ENCODE peak calls at places on chromosomes 11 and 22, in four cellular contexts. O is heart left ventricle, L is sigmoid colon, I is fibroblast of mammary gland. R is an unnamed sample.

GRCh38 chr11:64637346-64638016 is 46.5 kb downstream of the SLC22A12 start:
- DNase-seq in O (no peak), L (no peak), I (no peak), R (no peak)

GRCh38 chr11:65338680-65339079 is 5.0 kb downstream of the DPF2 start:
- DNase-seq in O (no peak), L (no peak), I (no peak), R (no peak)

GRCh38 chr11:130847517-130847916 is 68.8 kb downstream of the SNX19 start:
- DNase-seq in O (no peak), L (no peak), I (peak; percentile 93), R (peak; percentile 55)

GRCh38 chr22:47698906-47699305 is 936.5 kb downstream of the TBC1D22A start:
- DNase-seq in O (no peak), L (no peak), I (no peak), R (no peak)

GRCh38 chr11:1667906-1668305 is 29.1 kb upstream of the KRTAP5-6 start:
- DNase-seq in O (no peak), L (no peak), I (no peak), R (no peak)

GRCh38 chr11:109729761-109730160 is 307.8 kb downstream of the C11orf87 start:
- DNase-seq in O (no peak), L (no peak), I (no peak), R (no peak)

GRCh38 chr11:79249341-79249993 is 191.4 kb downstream of the TENM4 start:
- DNase-seq in O (no peak), L (no peak), I (peak; percentile 73), R (no peak)

GRCh38 chr22:49562685-49563249 is 264.9 kb downstream of the BRD1 start:
- DNase-seq in O (no peak), L (no peak), I (no peak), R (no peak)

GRCh38 chr11:126257764-126258163 is 10.9 kb downstream of the SRPRA start:
- DNase-seq in O (no peak), L (no peak), I (peak; percentile 44), R (peak; percentile 47)

GRCh38 chr22:48404004-48404403 is 1423.7 kb downstream of the BRD1 start:
- DNase-seq in O (no peak), L (no peak), I (no peak), R (no peak)

GRCh38 chr11:73493838-73494598 is 103.9 kb downstream of the FAM168A start:
- DNase-seq in O (no peak), L (no peak), I (peak; percentile 81), R (peak; percentile 97)

GRCh38 chr22:24096401-24097115 is 84.7 kb upstream of the SUSD2 start:
- DNase-seq in O (no peak), L (peak; percentile 49), I (no peak), R (no peak)

GRCh38 chr11:86449993-86450629 is 75.4 kb downstream of the CCDC81 start:
- DNase-seq in O (no peak), L (no peak), I (no peak), R (no peak)

GRCh38 chr11:86458294-86459001 is 83.8 kb downstream of the CCDC81 start:
- DNase-seq in O (no peak), L (no peak), I (peak; percentile 15), R (no peak)

GRCh38 chr11:86459002-86459385 is 84.3 kb downstream of the CCDC81 start:
- DNase-seq in O (no peak), L (no peak), I (peak; percentile 74), R (peak; percentile 30)

GRCh38 chr11:86456075-86456939 is 81.6 kb downstream of the CCDC81 start:
- DNase-seq in O (peak; percentile 86), L (peak; percentile 92), I (peak; percentile 80), R (peak; percentile 88)

DNA sequence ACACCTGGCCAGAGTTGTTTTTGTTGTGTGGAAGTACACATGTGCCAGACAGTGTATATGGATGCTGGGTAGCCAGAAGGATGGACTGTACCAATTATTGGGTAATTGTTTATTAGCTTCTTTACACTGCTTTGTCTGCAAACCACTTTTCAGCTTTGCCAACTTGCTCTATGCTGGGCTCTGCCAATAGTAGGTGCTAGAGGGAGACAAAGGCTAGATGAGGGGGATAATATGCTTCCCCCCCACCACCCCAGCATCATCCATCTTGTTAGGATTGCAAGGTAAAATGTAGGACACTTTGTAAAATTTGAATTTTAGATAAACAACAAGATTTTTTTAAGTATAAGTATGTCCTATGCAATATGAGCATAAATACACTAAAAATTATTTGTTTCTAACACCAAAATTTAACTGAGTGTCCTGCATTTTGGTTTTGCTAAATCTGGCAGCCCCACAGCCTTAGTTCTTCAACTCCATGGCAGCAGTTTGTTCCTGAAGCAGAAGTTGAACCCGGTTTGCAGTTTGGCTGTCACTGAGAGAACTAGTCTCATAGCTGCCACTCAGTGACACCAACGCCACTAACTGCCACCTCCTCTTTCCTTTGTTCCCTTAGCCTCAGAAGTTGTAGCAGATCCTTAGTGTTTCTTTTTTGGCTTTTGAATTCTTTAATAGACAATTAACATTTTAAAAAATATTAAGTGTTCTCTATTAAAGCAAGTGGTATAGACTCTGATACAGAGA is 78.8 kb downstream of the CCDC81 start:
- DNase-seq in O (no peak), L (no peak), I (no peak), R (no peak)
- TF ChIP-seq CTCF in O (no peak), L (no peak), I (peak; percentile 6), R (no peak)

GRCh38 chr11:120335928-120336640 is at the start of gene ARHGEF12:
- DNase-seq in O (peak; percentile 98), L (peak; percentile 98), I (peak; percentile 96), R (peak; percentile 99)

GRCh38 chr11:120335596-120335927 is 651 bp upstream of the ARHGEF12 start:
- DNase-seq in O (no peak), L (no peak), I (no peak), R (no peak)

GRCh38 chr11:120333801-120334200 is 2.4 kb upstream of the ARHGEF12 start:
- DNase-seq in O (no peak), L (no peak), I (no peak), R (no peak)

GRCh38 chr11:120334332-120334731 is 1.9 kb upstream of the ARHGEF12 start:
- DNase-seq in O (no peak), L (no peak), I (no peak), R (no peak)

DNA sequence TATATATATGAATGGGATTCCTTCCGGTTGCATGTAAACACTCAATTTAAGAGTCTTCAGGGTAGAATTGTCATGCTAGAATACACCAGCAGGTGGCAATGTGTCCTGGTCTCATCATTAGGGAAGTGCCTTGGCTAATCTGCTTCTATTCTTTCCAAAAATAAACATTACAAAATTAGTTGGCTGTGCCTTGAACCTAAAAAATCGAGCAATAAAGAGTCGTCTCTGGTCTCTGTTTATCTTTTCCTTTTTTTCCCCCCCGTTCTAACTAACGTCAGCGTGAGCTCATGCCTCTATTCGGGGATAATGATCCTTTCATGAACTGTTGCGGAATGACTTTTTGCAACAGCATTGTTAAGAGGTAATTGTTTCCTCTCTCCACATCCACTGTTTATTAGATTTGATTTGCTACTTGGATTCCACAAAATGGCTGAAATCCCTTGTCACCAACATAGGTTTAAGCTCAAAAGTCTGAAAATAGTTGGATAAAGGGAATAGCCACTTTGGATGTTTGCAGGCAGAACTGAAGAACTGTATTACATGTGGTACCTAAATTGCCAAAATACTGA is 1.2 kb upstream of the ARHGEF12 start:
- DNase-seq in O (no peak), L (peak; percentile 82), I (peak; percentile 93), R (peak; percentile 91)
- H3K4me3 ChIP-seq in O (peak overlapping the region; percentile 96), L (peak overlapping the region; percentile 75), I (peak overlapping the region; percentile 65), R (peak overlapping the region; percentile 74)

DNA sequence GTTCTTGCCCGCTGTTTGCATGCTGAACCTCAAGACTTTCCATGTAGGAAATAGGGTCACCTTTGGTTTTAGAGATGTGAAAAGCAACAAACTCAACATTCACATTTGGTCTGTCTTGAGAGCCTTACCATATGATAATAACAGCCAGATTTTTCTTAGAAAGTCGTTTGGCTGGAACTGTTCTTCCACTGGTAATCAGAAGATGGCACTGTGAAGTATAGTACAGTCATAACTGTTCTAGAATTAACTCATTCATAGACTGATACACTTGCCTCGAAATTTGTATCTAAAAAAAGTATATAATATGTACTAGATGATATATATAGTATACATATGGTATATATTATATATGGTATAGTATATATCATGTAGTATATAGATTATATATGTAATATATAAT is 12.3 kb downstream of the LUZP2 start:
- DNase-seq in O (no peak), L (no peak), I (no peak), R (peak; percentile 22)
- TF ChIP-seq CTCF in O (no peak), L (no peak), I (no peak), R (no peak)

GRCh38 chr11:12559011-12559410 is 115.2 kb upstream of the TEAD1 start:
- DNase-seq in O (no peak), L (no peak), I (no peak), R (no peak)

GRCh38 chr11:12556155-12556554 is 118.1 kb upstream of the TEAD1 start:
- DNase-seq in O (no peak), L (no peak), I (peak; percentile 85), R (peak; percentile 58)

GRCh38 chr11:12554122-12554521 is 120.1 kb upstream of the TEAD1 start:
- DNase-seq in O (no peak), L (no peak), I (no peak), R (no peak)

GRCh38 chr11:12560362-12560761 is 113.9 kb upstream of the TEAD1 start:
- DNase-seq in O (no peak), L (no peak), I (no peak), R (no peak)

DNA sequence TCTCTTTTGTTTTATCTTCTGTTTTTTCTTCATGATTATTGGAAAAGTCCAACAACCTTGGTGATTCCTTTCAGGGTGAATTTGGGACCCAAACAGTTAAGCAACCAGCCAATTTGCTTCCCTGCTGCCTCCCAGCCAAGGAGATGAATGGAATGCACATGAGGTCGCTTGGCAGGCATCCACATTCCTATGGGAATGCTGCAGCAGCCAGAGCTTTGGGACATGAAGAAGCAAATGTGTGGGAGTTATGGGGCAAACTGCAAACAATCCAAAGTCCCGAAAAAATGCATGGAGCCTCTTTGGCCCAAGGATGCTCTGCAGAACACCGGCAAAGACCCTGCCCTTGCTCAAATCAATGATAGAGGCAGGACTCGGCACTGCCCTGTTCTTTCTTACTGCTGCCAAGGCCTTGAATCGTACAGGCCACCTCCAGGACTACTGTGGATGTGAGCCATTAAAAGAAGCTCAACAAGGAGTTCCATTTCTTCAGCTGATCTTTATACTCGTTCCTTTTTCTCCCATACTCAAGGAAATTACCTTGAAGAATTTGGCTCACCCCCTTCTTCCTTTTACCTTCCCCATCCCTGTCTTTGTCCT is 117.3 kb upstream of the TEAD1 start:
- DNase-seq in O (peak; percentile 73), L (peak; percentile 89), I (peak; percentile 96), R (peak; percentile 74)
- H3K4me3 ChIP-seq in O (no peak overlapping the region), L (no peak overlapping the region), I (no peak overlapping the region), R (no peak overlapping the region)

GRCh38 chr11:124762077-124762623 is at the start of gene ESAM:
- DNase-seq in O (peak; percentile 82), L (no peak), I (no peak), R (no peak)
- TF ChIP-seq CTCF in O (no peak), L (no peak), I (no peak), R (no peak)

GRCh38 chr11:120928506-120929062 is 95.3 kb upstream of the TBCEL start:
- DNase-seq in O (no peak), L (no peak), I (no peak), R (no peak)
- H3K4me3 ChIP-seq in O (no peak overlapping the region), L (no peak overlapping the region), I (no peak overlapping the region), R (no peak overlapping the region)

DNA sequence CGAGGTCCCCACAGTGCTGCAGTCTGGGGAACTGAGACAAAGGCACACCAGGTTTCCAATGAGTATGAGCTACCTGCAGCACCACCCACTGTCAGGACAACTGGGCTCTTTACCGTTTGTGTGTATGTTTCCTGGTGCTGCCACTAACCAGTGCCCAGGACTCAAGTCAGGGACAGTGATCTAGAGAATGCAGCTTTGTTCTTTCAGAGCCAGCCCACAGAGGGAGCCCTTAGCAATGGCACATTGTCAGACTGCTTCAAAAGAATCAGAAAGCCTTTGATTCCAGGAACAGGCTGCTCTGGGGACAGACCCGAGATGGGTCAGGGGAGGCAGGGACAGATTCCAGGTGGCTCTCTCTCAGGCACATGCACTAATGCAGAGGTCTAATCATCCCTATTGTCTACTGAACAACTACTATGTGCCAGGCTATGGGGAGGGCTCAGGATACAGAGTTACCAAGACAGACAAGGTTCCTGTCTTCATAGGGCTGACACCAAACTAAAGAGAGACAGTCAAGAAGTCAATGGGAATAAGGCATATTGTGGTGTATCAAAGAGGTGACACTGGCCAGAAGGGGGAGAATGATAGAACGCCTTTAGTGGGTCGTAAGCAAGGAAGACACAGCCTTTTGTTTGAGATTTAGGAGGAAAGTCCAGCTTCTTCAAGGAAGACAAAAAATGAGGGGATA is 103.7 kb downstream of the VPREB1 start:
- DNase-seq in O (no peak), L (no peak), I (no peak), R (peak; percentile 5)
- TF ChIP-seq CTCF in O (no peak), L (no peak), I (no peak), R (no peak)

R was measured in cardiac fibroblast.